ENCODE peak calls at places on chromosomes 1 and 21, in five cellular contexts. One of them, this sample, is unnamed.

GRCh38 chr1:64171797-64172281 is 31.6 kb upstream of the UBE2U start:
- DNase-seq in nephron progenitor cell: no peak
- DNase-seq in C1 segment of cervical spinal cord: no peak
- DNase-seq in cardiac septum: no peak
- DNase-seq in occipital lobe: no peak
- DNase-seq in this sample: no peak

GRCh38 chr1:211684791-211685190 is 9.4 kb upstream of the NEK2 start:
- DNase-seq in nephron progenitor cell: no peak
- DNase-seq in C1 segment of cervical spinal cord: no peak
- DNase-seq in cardiac septum: no peak
- DNase-seq in occipital lobe: no peak
- DNase-seq in this sample: peak

GRCh38 chr1:2611034-2611501 is 21.7 kb downstream of the MMEL1 start:
- DNase-seq in nephron progenitor cell: peak
- DNase-seq in C1 segment of cervical spinal cord: no peak
- DNase-seq in cardiac septum: peak
- DNase-seq in occipital lobe: no peak
- DNase-seq in this sample: no peak

GRCh38 chr1:20356850-20357459 is 66.3 kb downstream of the VWA5B1 start:
- DNase-seq in nephron progenitor cell: no peak
- DNase-seq in C1 segment of cervical spinal cord: no peak
- DNase-seq in cardiac septum: no peak
- DNase-seq in occipital lobe: no peak
- DNase-seq in this sample: no peak

GRCh38 chr1:45411510-45411899 is 71.3 kb upstream of the MUTYH start:
- DNase-seq in nephron progenitor cell: no peak
- DNase-seq in C1 segment of cervical spinal cord: no peak
- DNase-seq in cardiac septum: no peak
- DNase-seq in occipital lobe: no peak
- DNase-seq in this sample: no peak

GRCh38 chr1:100795646-100795985 is 76.1 kb downstream of the VCAM1 start:
- DNase-seq in nephron progenitor cell: no peak
- DNase-seq in C1 segment of cervical spinal cord: no peak
- DNase-seq in cardiac septum: no peak
- DNase-seq in occipital lobe: no peak
- DNase-seq in this sample: no peak

GRCh38 chr21:15084668-15085067 is 19.9 kb upstream of the NRIP1 start:
- DNase-seq in nephron progenitor cell: no peak
- DNase-seq in C1 segment of cervical spinal cord: no peak
- DNase-seq in cardiac septum: no peak
- DNase-seq in occipital lobe: no peak
- DNase-seq in this sample: no peak

GRCh38 chr21:39175154-39175553 is 8.1 kb downstream of the PSMG1 start:
- DNase-seq in nephron progenitor cell: no peak
- DNase-seq in C1 segment of cervical spinal cord: no peak
- DNase-seq in cardiac septum: no peak
- DNase-seq in occipital lobe: no peak
- DNase-seq in this sample: no peak

GRCh38 chr1:33425900-33426299 is 5.0 kb downstream of the PHC2 start:
- DNase-seq in nephron progenitor cell: no peak
- DNase-seq in C1 segment of cervical spinal cord: no peak
- DNase-seq in cardiac septum: no peak
- DNase-seq in occipital lobe: no peak
- DNase-seq in this sample: no peak

GRCh38 chr1:41313661-41314131 is 47.5 kb upstream of the FOXO6 start:
- DNase-seq in nephron progenitor cell: peak
- DNase-seq in C1 segment of cervical spinal cord: no peak
- DNase-seq in cardiac septum: no peak
- DNase-seq in occipital lobe: no peak
- DNase-seq in this sample: no peak

GRCh38 chr1:155504207-155504606 is 58.4 kb downstream of the ASH1L start:
- DNase-seq in nephron progenitor cell: no peak
- DNase-seq in C1 segment of cervical spinal cord: no peak
- DNase-seq in cardiac septum: no peak
- DNase-seq in occipital lobe: no peak
- DNase-seq in this sample: no peak

GRCh38 chr1:191857600-191857999 is 300.7 kb upstream of the RGS18 start:
- DNase-seq in nephron progenitor cell: no peak
- DNase-seq in C1 segment of cervical spinal cord: no peak
- DNase-seq in cardiac septum: no peak
- DNase-seq in occipital lobe: no peak
- DNase-seq in this sample: no peak

GRCh38 chr1:147781056-147781471 is 20.7 kb upstream of the GJA5 start:
- DNase-seq in nephron progenitor cell: no peak
- DNase-seq in C1 segment of cervical spinal cord: no peak
- DNase-seq in cardiac septum: no peak
- DNase-seq in occipital lobe: no peak
- DNase-seq in this sample: no peak

GRCh38 chr1:167630568-167631385 is 745 bp downstream of the RCSD1 start:
- DNase-seq in nephron progenitor cell: no peak
- DNase-seq in C1 segment of cervical spinal cord: no peak
- DNase-seq in cardiac septum: no peak
- DNase-seq in occipital lobe: no peak
- DNase-seq in this sample: no peak

GRCh38 chr21:45612096-45613019 is 31.2 kb upstream of the PCBP3 start:
- DNase-seq in nephron progenitor cell: no peak
- DNase-seq in C1 segment of cervical spinal cord: no peak
- DNase-seq in cardiac septum: peak
- DNase-seq in occipital lobe: no peak
- DNase-seq in this sample: peak

GRCh38 chr1:156419863-156420208 is 50.8 kb downstream of the RHBG start:
- DNase-seq in nephron progenitor cell: peak
- DNase-seq in C1 segment of cervical spinal cord: no peak
- DNase-seq in cardiac septum: no peak
- DNase-seq in occipital lobe: no peak
- DNase-seq in this sample: no peak

GRCh38 chr1:231278100-231278790 is 37.2 kb downstream of the GNPAT start:
- DNase-seq in nephron progenitor cell: no peak
- DNase-seq in C1 segment of cervical spinal cord: no peak
- DNase-seq in cardiac septum: no peak
- DNase-seq in occipital lobe: no peak
- DNase-seq in this sample: no peak

GRCh38 chr1:26913389-26913753 is 404 bp downstream of the NR0B2 start:
- DNase-seq in nephron progenitor cell: no peak
- DNase-seq in C1 segment of cervical spinal cord: no peak
- DNase-seq in cardiac septum: no peak
- DNase-seq in occipital lobe: no peak
- DNase-seq in this sample: no peak

GRCh38 chr21:44423941-44424607 is 31.2 kb upstream of the LRRC3 start:
- DNase-seq in nephron progenitor cell: no peak
- DNase-seq in C1 segment of cervical spinal cord: no peak
- DNase-seq in cardiac septum: peak
- DNase-seq in occipital lobe: no peak
- DNase-seq in this sample: no peak

GRCh38 chr1:43933386-43934278 is at the start of gene ARTN:
- DNase-seq in nephron progenitor cell: peak
- DNase-seq in C1 segment of cervical spinal cord: no peak
- DNase-seq in cardiac septum: no peak
- DNase-seq in occipital lobe: no peak
- DNase-seq in this sample: no peak

GRCh38 chr1:13432251-13432650 is 22.0 kb downstream of the PRAMEF20 start:
- DNase-seq in nephron progenitor cell: no peak
- DNase-seq in C1 segment of cervical spinal cord: no peak
- DNase-seq in cardiac septum: no peak
- DNase-seq in occipital lobe: no peak
- DNase-seq in this sample: no peak

This sample was measured in NCI-H524 treated with DMSO at 0.1 percent for 48 hours.